ENCODE peak calls at places on chromosomes 7 and 10, in seven cellular contexts. Q is activated CD8-positive, alpha-beta T cell treated with anti-CD3 and anti-CD28 coated beads, Interleukin-2, amount 10 ng/mL, durations not matched to agents 7 days and 5 days; O is AG08396; K is GM06990; R is kidney tubule cell; Z is NCI-H1092 treated with DMSO at 0.1 percent for 48 hours; E is GM20000. H is an unnamed sample.

GRCh38 chr10:71136036-71136690 is 76.2 kb upstream of the UNC5B start:
- DNase-seq in R (no peak), Z (no peak), Q (no peak), O (no peak), E (no peak), K (no peak), H (no peak)

GRCh38 chr10:24882047-24882698 is 70.2 kb downstream of the PRTFDC1 start:
- DNase-seq in K (peak; percentile 24), O (no peak), E (no peak), R (no peak), Q (peak; percentile 69), Z (no peak), H (peak; percentile 47)

GRCh38 chr10:23694446-23694920 is 255.6 kb downstream of the OTUD1 start:
- DNase-seq in K (peak; percentile 19), Z (no peak), O (no peak), E (no peak), Q (peak; percentile 23), R (peak; percentile 14), H (no peak)

GRCh38 chr7:26216044-26216443 is 14.5 kb downstream of the CBX3 start:
- DNase-seq in K (no peak), R (no peak), O (no peak), E (no peak), Q (no peak), Z (no peak), H (no peak)

GRCh38 chr7:135355377-135356048 is 121.9 kb downstream of the STRA8 start:
- DNase-seq in O (no peak), E (no peak), R (peak; percentile 23), Q (no peak), Z (no peak), K (no peak), H (no peak)

GRCh38 chr7:139753693-139754111 is 24.1 kb downstream of the HIPK2 start:
- DNase-seq in Z (peak; percentile 84), O (no peak), R (no peak), Q (no peak), E (no peak), K (no peak), H (no peak)

GRCh38 chr10:25130911-25131310 is 43.9 kb upstream of the GPR158 start:
- DNase-seq in E (no peak), K (no peak), R (no peak), Z (no peak), Q (no peak), O (peak; percentile 34), H (no peak)

GRCh38 chr7:77403957-77404356 is 12.2 kb downstream of the GSAP start:
- DNase-seq in E (no peak), Q (no peak), K (no peak), Z (no peak), R (no peak), O (no peak), H (no peak)

GRCh38 chr10:95208702-95209391 is 14.8 kb downstream of the ACSM6 start:
- DNase-seq in R (no peak), K (no peak), Z (no peak), Q (no peak), O (no peak), E (no peak), H (no peak)